ENCODE peak calls at places on chromosomes 7 and 10, in four cellular contexts. K is activated CD8-positive, alpha-beta memory T cell treated with anti-CD3 and anti-CD28 coated beads, Interleukin-2, amount 10 ng/mL, durations not matched to agents 7 days and 5 days; P is NCI-H2081; C is hepatic stellate cell. T is an unnamed sample.

GRCh38 chr7:76302299-76303056 is at the start of gene HSPB1:
- DNase-seq in K (peak), P (peak), C (peak), T (no peak)

GRCh38 chr10:3889961-3890522 is 105.0 kb upstream of the KLF6 start:
- DNase-seq in K (no peak), P (no peak), C (peak), T (no peak)

GRCh38 chr7:150389532-150389816 is 10.3 kb downstream of the ZNF775 start:
- DNase-seq in K (no peak), P (no peak), C (no peak), T (no peak)

GRCh38 chr10:8951440-8952089 is 897.1 kb downstream of the GATA3 start:
- DNase-seq in K (no peak), P (no peak), C (no peak), T (no peak)

GRCh38 chr7:140889645-140890044 is 35.1 kb downstream of the BRAF start:
- DNase-seq in K (no peak), P (no peak), C (no peak), T (no peak)

GRCh38 chr7:50782376-50783208 is at the start of gene GRB10:
- DNase-seq in K (no peak), P (no peak), C (peak), T (no peak)

GRCh38 chr10:115948415-115948814 is 324.6 kb downstream of the GFRA1 start:
- DNase-seq in K (no peak), P (no peak), C (no peak), T (no peak)

GRCh38 chr10:21724020-21724589 is 190.1 kb downstream of the MLLT10 start:
- DNase-seq in K (no peak), P (no peak), C (no peak), T (no peak)

GRCh38 chr7:43463401-43463980 is 119.4 kb upstream of the STK17A start:
- DNase-seq in K (no peak), P (no peak), C (no peak), T (no peak)

GRCh38 chr7:76149847-76150691 is 51.6 kb upstream of the SRRM3 start:
- DNase-seq in K (no peak), P (no peak), C (no peak), T (no peak)

GRCh38 chr10:93186631-93187030 is 112.9 kb downstream of the CYP26A1 start:
- DNase-seq in K (no peak), P (no peak), C (no peak), T (no peak)

GRCh38 chr7:115707236-115707635 is 323.3 kb downstream of the TFEC start:
- DNase-seq in K (no peak), P (peak), C (no peak), T (no peak)

GRCh38 chr10:77919713-77920108 is 6.8 kb downstream of the DLG5 start:
- DNase-seq in K (no peak), P (no peak), C (peak), T (no peak)

GRCh38 chr7:47202146-47202768 is 379.7 kb downstream of the TNS3 start:
- DNase-seq in K (no peak), P (no peak), C (no peak), T (no peak)

GRCh38 chr7:156064921-156065386 is 252.7 kb upstream of the SHH start:
- DNase-seq in K (no peak), P (no peak), C (no peak), T (no peak)

GRCh38 chr10:85864173-85864549 is 502.4 kb downstream of the GRID1 start:
- DNase-seq in K (no peak), P (no peak), C (no peak), T (peak)

GRCh38 chr7:148687555-148687954 is 11.1 kb upstream of the CUL1 start:
- DNase-seq in K (no peak), P (no peak), C (no peak), T (no peak)

GRCh38 chr7:72453436-72453835 is 41.3 kb upstream of the CALN1 start:
- DNase-seq in K (no peak), P (no peak), C (no peak), T (no peak)

GRCh38 chr7:38630720-38631673 is at the start of gene AMPH:
- DNase-seq in K (no peak), P (peak), C (peak), T (no peak)

GRCh38 chr10:70480254-70480861 is 1.8 kb downstream of the PALD1 start:
- DNase-seq in K (peak), P (no peak), C (no peak), T (no peak)

GRCh38 chr7:158402471-158402870 is 185.2 kb downstream of the PTPRN2 start:
- DNase-seq in K (no peak), P (no peak), C (no peak), T (no peak)